ENCODE peak calls at places on chromosomes 13 and 19, in five cellular contexts. H, A, B, M and V are unnamed samples.

GRCh38 chr19:19480688-19481087 is 34.7 kb downstream of the TSSK6 start:
- DNase-seq in M (no peak), A (no peak), H (no peak), B (no peak), V (no peak)

GRCh38 chr19:30877591-30878230 is 471.5 kb downstream of the TSHZ3 start:
- DNase-seq in H (no peak), M (no peak), A (no peak), B (no peak), V (no peak)

GRCh38 chr13:71218960-71219359 is 648.0 kb downstream of the DACH1 start:
- DNase-seq in H (no peak), B (no peak), A (no peak), M (no peak), V (no peak)

GRCh38 chr13:77619655-77620054 is 77.8 kb upstream of the SLAIN1 start:
- DNase-seq in H (no peak), M (no peak), B (no peak), A (no peak), V (no peak)

GRCh38 chr19:50384685-50385535 is 763 bp downstream of the POLD1 start:
- DNase-seq in H (peak), A (no peak), M (no peak), B (no peak), V (no peak)

GRCh38 chr13:59120297-59120843 is 1043.4 kb downstream of the DIAPH3 start:
- DNase-seq in H (no peak), B (no peak), A (no peak), M (no peak), V (no peak)

GRCh38 chr19:42468273-42468796 is 25.6 kb upstream of the CXCL17 start:
- DNase-seq in H (peak), M (no peak), A (peak), B (no peak), V (peak)

GRCh38 chr19:46748325-46749109 is 2.3 kb upstream of the STRN4 start:
- DNase-seq in B (peak), H (peak), M (peak), A (peak), V (no peak)

GRCh38 chr19:55322495-55322894 is 2.6 kb downstream of the TMEM150B start:
- DNase-seq in B (no peak), A (peak), M (no peak), H (no peak), V (no peak)

GRCh38 chr19:41913476-41914190 is 14.6 kb downstream of the ERFL start:
- DNase-seq in A (no peak), M (no peak), H (no peak), B (no peak), V (no peak)

GRCh38 chr13:60047943-60048342 is 115.8 kb downstream of the DIAPH3 start:
- DNase-seq in B (no peak), A (no peak), M (no peak), H (peak), V (no peak)

GRCh38 chr13:110359840-110360301 is 52.8 kb downstream of the COL4A2 start:
- DNase-seq in M (no peak), A (no peak), H (peak), B (no peak), V (peak)

GRCh38 chr19:50464348-50464747 is 12.0 kb upstream of the EMC10 start:
- DNase-seq in H (no peak), B (no peak), M (no peak), A (no peak), V (no peak)

GRCh38 chr13:46553521-46553885 is 533 bp downstream of the LRCH1 start:
- DNase-seq in M (no peak), A (peak), H (no peak), B (no peak), V (no peak)

GRCh38 chr13:114076329-114076761 is 56.1 kb downstream of the RASA3 start:
- DNase-seq in A (no peak), B (no peak), H (no peak), M (no peak), V (no peak)

GRCh38 chr19:29622191-29623070 is 16.3 kb downstream of the POP4 start:
- DNase-seq in B (peak), H (no peak), A (no peak), M (no peak), V (no peak)

GRCh38 chr19:33443638-33444195 is 70.2 kb downstream of the CEBPG start:
- DNase-seq in B (peak), A (no peak), H (no peak), M (no peak), V (no peak)

GRCh38 chr19:5002143-5002542 is 33.2 kb downstream of the KDM4B start:
- DNase-seq in A (no peak), B (no peak), M (no peak), H (peak), V (no peak)

DNA sequence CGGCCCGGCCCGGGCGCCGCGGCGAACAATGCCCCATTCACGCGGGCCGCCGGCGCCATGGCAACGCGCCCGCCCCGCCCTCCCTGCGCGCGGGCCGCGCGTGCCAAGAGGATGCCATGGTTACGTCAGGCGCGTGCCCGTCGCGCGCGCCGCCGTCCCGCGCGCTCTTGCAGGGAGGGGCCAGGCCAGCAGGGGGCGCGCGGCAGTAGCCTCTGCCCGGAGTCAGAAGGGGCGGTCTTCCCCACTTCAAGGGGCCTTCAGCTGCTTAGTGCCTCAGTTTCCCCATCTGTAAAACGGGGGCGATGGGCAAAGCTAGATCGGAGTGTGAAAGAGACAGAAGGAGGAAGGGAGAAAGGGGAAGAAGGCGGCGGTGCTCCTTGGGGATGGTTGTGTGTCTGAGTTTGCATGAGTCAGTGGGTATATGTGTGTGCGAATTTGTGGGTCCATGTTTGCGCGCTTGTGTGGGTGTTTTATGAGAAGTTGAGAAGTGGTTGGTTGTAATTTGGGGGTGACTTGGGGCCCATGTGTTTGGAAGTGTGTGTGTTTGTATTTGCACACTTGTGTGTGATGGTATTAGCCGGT is 11.6 kb upstream of the NFIX start:
- DNase-seq in H (peak), B (peak), M (peak), A (peak), V (no peak)
- H3K4me3 ChIP-seq in H (peak), B (peak), M (no peak), A (no peak), V (peak)

GRCh38 chr13:88377852-88378251 is 706.7 kb downstream of the SLITRK5 start:
- DNase-seq in B (no peak), A (no peak), H (no peak), M (no peak), V (no peak)

GRCh38 chr13:88376762-88377388 is 705.7 kb downstream of the SLITRK5 start:
- DNase-seq in H (no peak), B (no peak), M (no peak), A (no peak), V (no peak)
- H3K4me3 ChIP-seq in H (no peak), B (no peak), M (no peak), A (no peak), V (no peak)

GRCh38 chr19:40616178-40616577 is 15.0 kb downstream of the LTBP4 start:
- DNase-seq in A (no peak), B (no peak), M (no peak), H (no peak), V (no peak)

GRCh38 chr19:40613669-40614594 is 12.8 kb downstream of the LTBP4 start:
- DNase-seq in M (peak), A (peak), H (peak), B (peak), V (no peak)

GRCh38 chr19:40612831-40613668 is 11.9 kb downstream of the LTBP4 start:
- DNase-seq in A (peak), B (peak), M (no peak), H (peak), V (no peak)

GRCh38 chr19:40616941-40617340 is 15.8 kb downstream of the LTBP4 start:
- DNase-seq in A (no peak), M (no peak), B (no peak), H (no peak), V (no peak)

GRCh38 chr19:40614595-40615411 is 13.6 kb downstream of the LTBP4 start:
- DNase-seq in A (peak), B (peak), H (peak), M (peak), V (peak)
- H3K4me3 ChIP-seq in A (peak), B (peak), H (peak), M (peak), V (peak)

GRCh38 chr13:47835470-47836228 is 165.4 kb downstream of the SUCLA2 start:
- DNase-seq in H (no peak), M (no peak), A (no peak), B (no peak), V (no peak)
- H3K4me3 ChIP-seq in H (no peak), M (no peak), A (no peak), B (no peak), V (no peak)

DNA sequence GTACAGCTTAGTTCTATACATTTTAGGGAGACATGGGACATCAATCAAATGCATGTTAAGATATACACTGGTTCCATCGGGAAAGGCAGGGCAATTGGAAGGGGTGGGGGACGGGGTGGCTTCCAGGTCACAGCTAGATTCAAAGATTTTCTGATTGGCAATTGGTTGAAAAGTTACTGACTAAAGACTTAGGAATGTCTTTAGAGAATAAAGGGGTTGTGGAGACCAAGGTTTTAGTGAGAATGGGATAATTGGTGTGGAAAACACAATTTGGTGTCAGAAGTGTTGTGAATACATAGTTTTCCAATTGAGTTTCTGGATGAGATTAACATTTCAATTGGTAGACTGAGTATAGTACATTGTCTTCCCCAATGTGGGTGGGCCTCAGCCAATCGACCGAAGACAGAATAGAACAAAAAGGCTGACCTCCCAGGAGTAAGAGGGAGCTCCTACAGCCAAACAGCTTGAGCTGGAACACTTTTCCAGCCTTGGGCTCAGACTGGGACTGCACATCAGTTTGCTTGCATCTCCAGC is 988 bp upstream of the CCDC169 start:
- DNase-seq in B (no peak), A (no peak), M (no peak), H (no peak), V (no peak)
- H3K4me3 ChIP-seq in B (peak), A (no peak), M (no peak), H (peak), V (no peak)